ENCODE peak calls at places on chromosomes 2 and 18, in ten cellular contexts. One of them, this sample, is unnamed.

GRCh38 chr2:150480241-150480640 is 7.2 kb downstream of the RND3 start:
- DNase-seq in T-helper 2 cell: no peak
- DNase-seq in NCI-H1105: no peak
- DNase-seq in H7: no peak
- DNase-seq in NCI-H2081: no peak
- DNase-seq in stimulated activated CD4-positive, alpha-beta T cell treated with anti-CD3 and anti-CD28 coated beads, TNF-alpha, amount 100 ng/mL, for 24 hours: no peak
- DNase-seq in endothelial cell: no peak
- DNase-seq in Right ventricle myocardium superior: no peak
- DNase-seq in hypothalamus: no peak
- DNase-seq in activated CD4-positive, CD25-positive, alpha-beta regulatory T cell: no peak
- DNase-seq in this sample: no peak

GRCh38 chr2:134224005-134224404 is 29.9 kb upstream of the MGAT5 start:
- DNase-seq in stimulated activated CD4-positive, alpha-beta T cell treated with anti-CD3 and anti-CD28 coated beads, TNF-alpha, amount 100 ng/mL, for 24 hours: no peak
- DNase-seq in Right ventricle myocardium superior: no peak
- DNase-seq in hypothalamus: no peak
- DNase-seq in T-helper 2 cell: no peak
- DNase-seq in NCI-H1105: no peak
- DNase-seq in endothelial cell: no peak
- DNase-seq in NCI-H2081: no peak
- DNase-seq in activated CD4-positive, CD25-positive, alpha-beta regulatory T cell: no peak
- DNase-seq in H7: no peak
- DNase-seq in this sample: no peak

GRCh38 chr2:66329081-66329605 is 105.8 kb upstream of the MEIS1 start:
- DNase-seq in H7: no peak
- DNase-seq in NCI-H1105: no peak
- DNase-seq in T-helper 2 cell: no peak
- DNase-seq in Right ventricle myocardium superior: no peak
- DNase-seq in activated CD4-positive, CD25-positive, alpha-beta regulatory T cell: no peak
- DNase-seq in endothelial cell: no peak
- DNase-seq in stimulated activated CD4-positive, alpha-beta T cell treated with anti-CD3 and anti-CD28 coated beads, TNF-alpha, amount 100 ng/mL, for 24 hours: no peak
- DNase-seq in NCI-H2081: no peak
- DNase-seq in hypothalamus: no peak
- DNase-seq in this sample: no peak

GRCh38 chr2:39338502-39338901 is 94.7 kb upstream of the CDKL4 start:
- DNase-seq in activated CD4-positive, CD25-positive, alpha-beta regulatory T cell: no peak
- DNase-seq in endothelial cell: no peak
- DNase-seq in hypothalamus: no peak
- DNase-seq in Right ventricle myocardium superior: no peak
- DNase-seq in NCI-H2081: no peak
- DNase-seq in stimulated activated CD4-positive, alpha-beta T cell treated with anti-CD3 and anti-CD28 coated beads, TNF-alpha, amount 100 ng/mL, for 24 hours: no peak
- DNase-seq in NCI-H1105: no peak
- DNase-seq in H7: no peak
- DNase-seq in T-helper 2 cell: no peak
- DNase-seq in this sample: no peak

GRCh38 chr18:76644580-76644979 is 149.5 kb upstream of the ZNF516 start:
- DNase-seq in H7: no peak
- DNase-seq in stimulated activated CD4-positive, alpha-beta T cell treated with anti-CD3 and anti-CD28 coated beads, TNF-alpha, amount 100 ng/mL, for 24 hours: no peak
- DNase-seq in activated CD4-positive, CD25-positive, alpha-beta regulatory T cell: no peak
- DNase-seq in T-helper 2 cell: no peak
- DNase-seq in hypothalamus: no peak
- DNase-seq in Right ventricle myocardium superior: no peak
- DNase-seq in NCI-H1105: no peak
- DNase-seq in NCI-H2081: no peak
- DNase-seq in endothelial cell: no peak
- DNase-seq in this sample: no peak

GRCh38 chr18:75211721-75212625 is 1.4 kb downstream of the TSHZ1 start:
- DNase-seq in Right ventricle myocardium superior: peak
- DNase-seq in activated CD4-positive, CD25-positive, alpha-beta regulatory T cell: no peak
- DNase-seq in stimulated activated CD4-positive, alpha-beta T cell treated with anti-CD3 and anti-CD28 coated beads, TNF-alpha, amount 100 ng/mL, for 24 hours: peak
- DNase-seq in H7: peak
- DNase-seq in NCI-H1105: peak
- DNase-seq in NCI-H2081: peak
- DNase-seq in T-helper 2 cell: peak
- DNase-seq in hypothalamus: no peak
- DNase-seq in endothelial cell: peak
- DNase-seq in this sample: peak

GRCh38 chr18:11689031-11689971 is at the start of gene GNAL:
- DNase-seq in NCI-H1105: peak
- DNase-seq in stimulated activated CD4-positive, alpha-beta T cell treated with anti-CD3 and anti-CD28 coated beads, TNF-alpha, amount 100 ng/mL, for 24 hours: peak
- DNase-seq in Right ventricle myocardium superior: peak
- DNase-seq in hypothalamus: peak
- DNase-seq in endothelial cell: peak
- DNase-seq in H7: peak
- DNase-seq in NCI-H2081: peak
- DNase-seq in T-helper 2 cell: peak
- DNase-seq in activated CD4-positive, CD25-positive, alpha-beta regulatory T cell: no peak
- DNase-seq in this sample: peak

GRCh38 chr18:39742015-39742466 is 2176.4 kb upstream of the CELF4 start:
- DNase-seq in T-helper 2 cell: no peak
- DNase-seq in stimulated activated CD4-positive, alpha-beta T cell treated with anti-CD3 and anti-CD28 coated beads, TNF-alpha, amount 100 ng/mL, for 24 hours: no peak
- DNase-seq in NCI-H2081: peak
- DNase-seq in activated CD4-positive, CD25-positive, alpha-beta regulatory T cell: no peak
- DNase-seq in Right ventricle myocardium superior: no peak
- DNase-seq in NCI-H1105: peak
- DNase-seq in hypothalamus: no peak
- DNase-seq in endothelial cell: no peak
- DNase-seq in H7: no peak
- DNase-seq in this sample: no peak

GRCh38 chr2:190853659-190854386 is 26.8 kb upstream of the GLS start:
- DNase-seq in NCI-H2081: no peak
- DNase-seq in T-helper 2 cell: no peak
- DNase-seq in stimulated activated CD4-positive, alpha-beta T cell treated with anti-CD3 and anti-CD28 coated beads, TNF-alpha, amount 100 ng/mL, for 24 hours: no peak
- DNase-seq in Right ventricle myocardium superior: no peak
- DNase-seq in NCI-H1105: no peak
- DNase-seq in endothelial cell: no peak
- DNase-seq in H7: no peak
- DNase-seq in hypothalamus: no peak
- DNase-seq in activated CD4-positive, CD25-positive, alpha-beta regulatory T cell: no peak
- DNase-seq in this sample: peak

GRCh38 chr2:223882715-223883114 is 45.3 kb upstream of the AP1S3 start:
- DNase-seq in T-helper 2 cell: no peak
- DNase-seq in NCI-H2081: no peak
- DNase-seq in hypothalamus: no peak
- DNase-seq in stimulated activated CD4-positive, alpha-beta T cell treated with anti-CD3 and anti-CD28 coated beads, TNF-alpha, amount 100 ng/mL, for 24 hours: no peak
- DNase-seq in activated CD4-positive, CD25-positive, alpha-beta regulatory T cell: no peak
- DNase-seq in NCI-H1105: no peak
- DNase-seq in H7: no peak
- DNase-seq in endothelial cell: no peak
- DNase-seq in Right ventricle myocardium superior: no peak
- DNase-seq in this sample: no peak

GRCh38 chr2:204180671-204181070 is 244.1 kb downstream of the ICOS start:
- DNase-seq in activated CD4-positive, CD25-positive, alpha-beta regulatory T cell: no peak
- DNase-seq in Right ventricle myocardium superior: no peak
- DNase-seq in H7: no peak
- DNase-seq in hypothalamus: no peak
- DNase-seq in NCI-H1105: peak
- DNase-seq in NCI-H2081: no peak
- DNase-seq in stimulated activated CD4-positive, alpha-beta T cell treated with anti-CD3 and anti-CD28 coated beads, TNF-alpha, amount 100 ng/mL, for 24 hours: no peak
- DNase-seq in T-helper 2 cell: no peak
- DNase-seq in endothelial cell: no peak
- DNase-seq in this sample: no peak

GRCh38 chr2:39568561-39569006 is 97.1 kb upstream of the TMEM178A start:
- DNase-seq in hypothalamus: no peak
- DNase-seq in NCI-H1105: no peak
- DNase-seq in H7: no peak
- DNase-seq in Right ventricle myocardium superior: no peak
- DNase-seq in stimulated activated CD4-positive, alpha-beta T cell treated with anti-CD3 and anti-CD28 coated beads, TNF-alpha, amount 100 ng/mL, for 24 hours: no peak
- DNase-seq in activated CD4-positive, CD25-positive, alpha-beta regulatory T cell: no peak
- DNase-seq in endothelial cell: no peak
- DNase-seq in NCI-H2081: no peak
- DNase-seq in T-helper 2 cell: no peak
- DNase-seq in this sample: no peak

GRCh38 chr18:65527879-65528633 is 222.8 kb upstream of the CDH7 start:
- DNase-seq in NCI-H1105: peak
- DNase-seq in T-helper 2 cell: no peak
- DNase-seq in H7: no peak
- DNase-seq in endothelial cell: no peak
- DNase-seq in hypothalamus: no peak
- DNase-seq in NCI-H2081: peak
- DNase-seq in activated CD4-positive, CD25-positive, alpha-beta regulatory T cell: no peak
- DNase-seq in Right ventricle myocardium superior: no peak
- DNase-seq in stimulated activated CD4-positive, alpha-beta T cell treated with anti-CD3 and anti-CD28 coated beads, TNF-alpha, amount 100 ng/mL, for 24 hours: no peak
- DNase-seq in this sample: no peak

GRCh38 chr2:183010112-183010511 is 28.1 kb downstream of the NCKAP1 start:
- DNase-seq in endothelial cell: no peak
- DNase-seq in T-helper 2 cell: no peak
- DNase-seq in H7: peak
- DNase-seq in NCI-H2081: no peak
- DNase-seq in activated CD4-positive, CD25-positive, alpha-beta regulatory T cell: no peak
- DNase-seq in stimulated activated CD4-positive, alpha-beta T cell treated with anti-CD3 and anti-CD28 coated beads, TNF-alpha, amount 100 ng/mL, for 24 hours: no peak
- DNase-seq in Right ventricle myocardium superior: peak
- DNase-seq in hypothalamus: no peak
- DNase-seq in NCI-H1105: no peak
- DNase-seq in this sample: no peak

GRCh38 chr18:75223687-75224347 is 13.2 kb downstream of the TSHZ1 start:
- DNase-seq in hypothalamus: no peak
- DNase-seq in H7: no peak
- DNase-seq in T-helper 2 cell: no peak
- DNase-seq in NCI-H1105: no peak
- DNase-seq in NCI-H2081: peak
- DNase-seq in stimulated activated CD4-positive, alpha-beta T cell treated with anti-CD3 and anti-CD28 coated beads, TNF-alpha, amount 100 ng/mL, for 24 hours: no peak
- DNase-seq in endothelial cell: no peak
- DNase-seq in Right ventricle myocardium superior: no peak
- DNase-seq in activated CD4-positive, CD25-positive, alpha-beta regulatory T cell: no peak
- DNase-seq in this sample: no peak

GRCh38 chr2:76953733-76954347 is 568.3 kb downstream of the LRRTM4 start:
- DNase-seq in stimulated activated CD4-positive, alpha-beta T cell treated with anti-CD3 and anti-CD28 coated beads, TNF-alpha, amount 100 ng/mL, for 24 hours: no peak
- DNase-seq in endothelial cell: peak
- DNase-seq in Right ventricle myocardium superior: no peak
- DNase-seq in NCI-H2081: peak
- DNase-seq in hypothalamus: peak
- DNase-seq in H7: peak
- DNase-seq in NCI-H1105: peak
- DNase-seq in T-helper 2 cell: peak
- DNase-seq in activated CD4-positive, CD25-positive, alpha-beta regulatory T cell: no peak
- DNase-seq in this sample: peak

GRCh38 chr2:112954364-112954763 is 23.4 kb upstream of the IL36G start:
- DNase-seq in activated CD4-positive, CD25-positive, alpha-beta regulatory T cell: no peak
- DNase-seq in NCI-H2081: no peak
- DNase-seq in endothelial cell: no peak
- DNase-seq in T-helper 2 cell: no peak
- DNase-seq in stimulated activated CD4-positive, alpha-beta T cell treated with anti-CD3 and anti-CD28 coated beads, TNF-alpha, amount 100 ng/mL, for 24 hours: no peak
- DNase-seq in H7: no peak
- DNase-seq in NCI-H1105: no peak
- DNase-seq in hypothalamus: no peak
- DNase-seq in Right ventricle myocardium superior: no peak
- DNase-seq in this sample: no peak

GRCh38 chr2:15334650-15335326 is 226.3 kb downstream of the NBAS start:
- DNase-seq in H7: no peak
- DNase-seq in stimulated activated CD4-positive, alpha-beta T cell treated with anti-CD3 and anti-CD28 coated beads, TNF-alpha, amount 100 ng/mL, for 24 hours: no peak
- DNase-seq in T-helper 2 cell: no peak
- DNase-seq in NCI-H2081: peak
- DNase-seq in activated CD4-positive, CD25-positive, alpha-beta regulatory T cell: no peak
- DNase-seq in hypothalamus: no peak
- DNase-seq in NCI-H1105: peak
- DNase-seq in Right ventricle myocardium superior: no peak
- DNase-seq in endothelial cell: no peak
- DNase-seq in this sample: no peak

GRCh38 chr2:109031481-109032228 is 42.6 kb upstream of the EDAR start:
- DNase-seq in stimulated activated CD4-positive, alpha-beta T cell treated with anti-CD3 and anti-CD28 coated beads, TNF-alpha, amount 100 ng/mL, for 24 hours: peak
- DNase-seq in hypothalamus: no peak
- DNase-seq in NCI-H1105: no peak
- DNase-seq in Right ventricle myocardium superior: peak
- DNase-seq in activated CD4-positive, CD25-positive, alpha-beta regulatory T cell: peak
- DNase-seq in H7: peak
- DNase-seq in T-helper 2 cell: peak
- DNase-seq in NCI-H2081: no peak
- DNase-seq in endothelial cell: peak
- DNase-seq in this sample: peak

GRCh38 chr2:5869871-5870375 is 177.7 kb downstream of the SOX11 start:
- DNase-seq in stimulated activated CD4-positive, alpha-beta T cell treated with anti-CD3 and anti-CD28 coated beads, TNF-alpha, amount 100 ng/mL, for 24 hours: no peak
- DNase-seq in NCI-H2081: no peak
- DNase-seq in T-helper 2 cell: no peak
- DNase-seq in NCI-H1105: no peak
- DNase-seq in endothelial cell: no peak
- DNase-seq in hypothalamus: no peak
- DNase-seq in Right ventricle myocardium superior: no peak
- DNase-seq in activated CD4-positive, CD25-positive, alpha-beta regulatory T cell: no peak
- DNase-seq in H7: no peak
- DNase-seq in this sample: no peak

GRCh38 chr2:66501267-66501666 is 66.3 kb downstream of the MEIS1 start:
- DNase-seq in hypothalamus: no peak
- DNase-seq in H7: no peak
- DNase-seq in NCI-H2081: no peak
- DNase-seq in NCI-H1105: no peak
- DNase-seq in stimulated activated CD4-positive, alpha-beta T cell treated with anti-CD3 and anti-CD28 coated beads, TNF-alpha, amount 100 ng/mL, for 24 hours: no peak
- DNase-seq in activated CD4-positive, CD25-positive, alpha-beta regulatory T cell: no peak
- DNase-seq in Right ventricle myocardium superior: no peak
- DNase-seq in T-helper 2 cell: no peak
- DNase-seq in endothelial cell: no peak
- DNase-seq in this sample: no peak

GRCh38 chr2:52083214-52083613 is 1051.3 kb upstream of the NRXN1 start:
- DNase-seq in endothelial cell: no peak
- DNase-seq in stimulated activated CD4-positive, alpha-beta T cell treated with anti-CD3 and anti-CD28 coated beads, TNF-alpha, amount 100 ng/mL, for 24 hours: no peak
- DNase-seq in NCI-H1105: no peak
- DNase-seq in NCI-H2081: no peak
- DNase-seq in H7: no peak
- DNase-seq in Right ventricle myocardium superior: no peak
- DNase-seq in activated CD4-positive, CD25-positive, alpha-beta regulatory T cell: no peak
- DNase-seq in T-helper 2 cell: no peak
- DNase-seq in hypothalamus: no peak
- DNase-seq in this sample: no peak

GRCh38 chr18:55096261-55097026 is 137.2 kb upstream of the CCDC68 start:
- DNase-seq in Right ventricle myocardium superior: peak
- DNase-seq in activated CD4-positive, CD25-positive, alpha-beta regulatory T cell: no peak
- DNase-seq in H7: peak
- DNase-seq in hypothalamus: no peak
- DNase-seq in stimulated activated CD4-positive, alpha-beta T cell treated with anti-CD3 and anti-CD28 coated beads, TNF-alpha, amount 100 ng/mL, for 24 hours: no peak
- DNase-seq in NCI-H1105: no peak
- DNase-seq in endothelial cell: peak
- DNase-seq in NCI-H2081: peak
- DNase-seq in T-helper 2 cell: no peak
- DNase-seq in this sample: peak

GRCh38 chr2:105768961-105769452 is 24.3 kb downstream of the NCK2 start:
- DNase-seq in NCI-H1105: no peak
- DNase-seq in hypothalamus: no peak
- DNase-seq in activated CD4-positive, CD25-positive, alpha-beta regulatory T cell: no peak
- DNase-seq in Right ventricle myocardium superior: no peak
- DNase-seq in endothelial cell: no peak
- DNase-seq in H7: peak
- DNase-seq in NCI-H2081: no peak
- DNase-seq in stimulated activated CD4-positive, alpha-beta T cell treated with anti-CD3 and anti-CD28 coated beads, TNF-alpha, amount 100 ng/mL, for 24 hours: no peak
- DNase-seq in T-helper 2 cell: no peak
- DNase-seq in this sample: no peak

GRCh38 chr2:60976875-60977561 is 40.5 kb upstream of the PEX13 start:
- DNase-seq in stimulated activated CD4-positive, alpha-beta T cell treated with anti-CD3 and anti-CD28 coated beads, TNF-alpha, amount 100 ng/mL, for 24 hours: no peak
- DNase-seq in H7: no peak
- DNase-seq in Right ventricle myocardium superior: no peak
- DNase-seq in NCI-H2081: no peak
- DNase-seq in endothelial cell: no peak
- DNase-seq in hypothalamus: no peak
- DNase-seq in activated CD4-positive, CD25-positive, alpha-beta regulatory T cell: no peak
- DNase-seq in NCI-H1105: no peak
- DNase-seq in T-helper 2 cell: peak
- DNase-seq in this sample: peak

GRCh38 chr2:158723921-158724802 is 71.0 kb upstream of the DAPL1 start:
- DNase-seq in activated CD4-positive, CD25-positive, alpha-beta regulatory T cell: no peak
- DNase-seq in NCI-H1105: peak
- DNase-seq in Right ventricle myocardium superior: no peak
- DNase-seq in T-helper 2 cell: no peak
- DNase-seq in stimulated activated CD4-positive, alpha-beta T cell treated with anti-CD3 and anti-CD28 coated beads, TNF-alpha, amount 100 ng/mL, for 24 hours: no peak
- DNase-seq in NCI-H2081: no peak
- DNase-seq in H7: peak
- DNase-seq in hypothalamus: no peak
- DNase-seq in endothelial cell: peak
- DNase-seq in this sample: no peak